ENCODE peak calls at places on chromosomes 13 and 19, in eight cellular contexts. T is SK-N-SH; S is H1; I is transverse colon; Q is cardiac muscle cell; O is epithelial cell of proximal tubule; V is CD8-positive, alpha-beta T cell; M is OCI-LY7. A is an unnamed sample.

GRCh38 chr19:51127755-51128154 is 3.0 kb downstream of the SIGLEC9 start:
- DNase-seq in Q (no peak), V (peak), S (no peak), O (no peak), T (no peak), I (peak), M (no peak), A (no peak)

GRCh38 chr13:114024603-114025431 is 50.9 kb upstream of the C13orf46 start:
- DNase-seq in M (peak), S (no peak), T (no peak), I (peak), Q (no peak), O (no peak), V (no peak), A (no peak)

GRCh38 chr19:13463296-13463695 is 43.0 kb downstream of the CACNA1A start:
- DNase-seq in V (peak), M (peak), T (no peak), O (no peak), S (no peak), Q (peak), I (no peak), A (no peak)

GRCh38 chr13:39685652-39686051 is 30.2 kb downstream of the COG6 start:
- DNase-seq in O (no peak), Q (no peak), T (no peak), I (no peak), M (no peak), V (no peak), S (no peak), A (no peak)

GRCh38 chr13:110885966-110886365 is 28.9 kb downstream of the ANKRD10 start:
- DNase-seq in Q (no peak), T (no peak), O (no peak), S (no peak), V (no peak), M (no peak), I (no peak), A (no peak)

GRCh38 chr13:77313923-77314322 is 13.0 kb downstream of the MYCBP2 start:
- DNase-seq in S (no peak), Q (no peak), I (no peak), M (no peak), V (no peak), T (no peak), O (no peak), A (no peak)

GRCh38 chr19:52659013-52659412 is 20.9 kb upstream of the ZNF83 start:
- DNase-seq in S (no peak), V (no peak), M (no peak), O (no peak), Q (no peak), I (no peak), T (no peak), A (no peak)

GRCh38 chr19:46303702-46304397 is 7.0 kb downstream of the HIF3A start:
- DNase-seq in M (no peak), T (peak), V (no peak), O (no peak), S (peak), I (peak), Q (peak), A (no peak)

GRCh38 chr13:58202099-58202498 is 570.6 kb downstream of the PCDH17 start:
- DNase-seq in Q (no peak), I (no peak), M (no peak), S (no peak), V (no peak), O (no peak), T (no peak), A (no peak)

GRCh38 chr13:97005631-97006262 is 11.5 kb upstream of the OXGR1 start:
- DNase-seq in S (no peak), I (no peak), T (no peak), Q (no peak), M (no peak), V (no peak), O (no peak), A (no peak)

GRCh38 chr13:20654156-20654555 is 49.3 kb upstream of the IL17D start:
- DNase-seq in V (no peak), O (no peak), S (no peak), T (no peak), I (no peak), M (no peak), Q (no peak), A (peak)

GRCh38 chr13:111156421-111156820 is 41.3 kb downstream of the ARHGEF7 start:
- DNase-seq in S (no peak), O (no peak), V (no peak), T (no peak), I (no peak), M (no peak), Q (no peak), A (no peak)

GRCh38 chr13:65387743-65388347 is 1842.3 kb downstream of the PCDH9 start:
- DNase-seq in I (no peak), O (no peak), Q (no peak), V (no peak), M (no peak), T (no peak), S (no peak), A (no peak)

GRCh38 chr19:50478901-50479715 is 2.5 kb upstream of the GARIN5A start:
- DNase-seq in O (no peak), V (no peak), M (peak), Q (peak), I (no peak), S (no peak), T (no peak), A (no peak)

GRCh38 chr13:28548468-28548867 is 53.5 kb upstream of the FLT1 start:
- DNase-seq in O (no peak), I (no peak), T (no peak), S (no peak), M (no peak), V (no peak), Q (no peak), A (no peak)

GRCh38 chr13:82758056-82758455 is 1124.2 kb downstream of the SLITRK1 start:
- DNase-seq in O (no peak), I (no peak), M (no peak), S (peak), V (no peak), Q (peak), T (peak), A (no peak)
- TF ChIP-seq CTCF in O (peak), I (no peak), M (peak), S (peak), V (no peak), Q (peak), T (peak), A (peak)

GRCh38 chr13:67230774-67231480 is 791 bp upstream of the PCDH9 start:
- DNase-seq in O (no peak), I (peak), S (peak), T (peak), Q (peak), M (peak), V (no peak), A (peak)
- H3K4me3 ChIP-seq in O (peak), I (peak), S (peak), T (peak), Q (peak), M (peak), V (peak), A (peak)

GRCh38 chr13:50512602-50513527 is 330.6 kb downstream of the DLEU7 start:
- DNase-seq in O (no peak), Q (peak), I (peak), M (peak), V (peak), T (no peak), S (no peak), A (no peak)
- TF ChIP-seq CTCF in O (peak), Q (no peak), I (no peak), M (peak), V (no peak), T (no peak), S (no peak), A (no peak)

GRCh38 chr19:6475321-6476108 is 6.1 kb downstream of the DENND1C start:
- DNase-seq in T (peak), I (no peak), V (no peak), M (no peak), O (no peak), Q (peak), S (no peak), A (no peak)
- H3K4me3 ChIP-seq in T (no peak), I (no peak), V (no peak), M (no peak), O (peak), Q (peak), S (peak), A (no peak)

GRCh38 chr13:37049810-37050209 is 9.7 kb downstream of the SUPT20H start:
- DNase-seq in I (no peak), S (no peak), M (no peak), T (no peak), O (no peak), V (no peak), Q (no peak), A (no peak)
- TF ChIP-seq CTCF in I (no peak), S (peak), M (peak), T (peak), O (peak), V (no peak), Q (peak), A (no peak)

DNA sequence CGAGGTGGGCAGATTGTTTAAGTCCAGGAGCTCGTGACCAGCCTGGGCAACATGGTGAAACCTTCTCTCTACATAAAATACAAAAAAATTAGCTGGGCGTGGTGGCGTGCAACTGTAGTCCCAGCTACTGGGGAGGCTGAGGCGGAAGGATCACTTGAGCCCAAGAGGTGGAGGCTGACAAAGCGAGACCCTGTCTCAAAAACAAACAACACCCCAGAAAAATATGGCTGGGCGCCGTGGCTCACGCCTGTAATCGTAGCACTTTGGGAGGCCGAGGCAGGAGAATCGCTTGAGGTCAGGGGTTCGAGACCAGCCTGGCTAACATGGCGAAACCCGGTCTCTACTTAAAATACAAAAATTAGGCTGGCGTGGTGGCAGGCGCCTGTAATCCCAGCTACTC is 3.4 kb upstream of the HNRNPL start:
- DNase-seq in T (no peak), Q (no peak), I (no peak), V (no peak), M (no peak), S (no peak), O (no peak), A (no peak)
- H3K4me3 ChIP-seq in T (peak), Q (peak), I (no peak), V (no peak), M (peak), S (peak), O (peak), A (peak)

DNA sequence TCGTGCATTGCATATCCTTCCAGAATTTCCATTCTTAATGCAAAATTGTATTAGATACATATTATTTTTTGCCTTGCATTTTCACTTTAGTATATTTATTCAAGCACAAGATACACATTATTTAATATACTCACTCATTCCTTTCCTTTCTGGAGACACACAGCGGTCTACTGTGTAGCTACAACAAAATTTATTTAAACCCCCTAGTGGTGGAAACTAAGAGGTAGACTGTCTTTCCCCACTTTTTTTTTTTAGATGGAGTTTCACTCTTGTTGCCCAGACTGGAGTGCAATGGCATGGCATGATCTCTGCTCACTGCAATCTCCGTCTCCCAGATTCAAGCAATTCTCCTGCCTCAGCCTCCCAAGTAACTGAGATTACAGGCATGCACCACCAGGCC is 2040.3 kb upstream of the PCDH20 start:
- DNase-seq in S (no peak), V (no peak), Q (no peak), O (no peak), T (peak), M (no peak), I (no peak), A (no peak)
- TF ChIP-seq CTCF in S (no peak), V (no peak), Q (no peak), O (peak), T (peak), M (peak), I (no peak), A (no peak)

DNA sequence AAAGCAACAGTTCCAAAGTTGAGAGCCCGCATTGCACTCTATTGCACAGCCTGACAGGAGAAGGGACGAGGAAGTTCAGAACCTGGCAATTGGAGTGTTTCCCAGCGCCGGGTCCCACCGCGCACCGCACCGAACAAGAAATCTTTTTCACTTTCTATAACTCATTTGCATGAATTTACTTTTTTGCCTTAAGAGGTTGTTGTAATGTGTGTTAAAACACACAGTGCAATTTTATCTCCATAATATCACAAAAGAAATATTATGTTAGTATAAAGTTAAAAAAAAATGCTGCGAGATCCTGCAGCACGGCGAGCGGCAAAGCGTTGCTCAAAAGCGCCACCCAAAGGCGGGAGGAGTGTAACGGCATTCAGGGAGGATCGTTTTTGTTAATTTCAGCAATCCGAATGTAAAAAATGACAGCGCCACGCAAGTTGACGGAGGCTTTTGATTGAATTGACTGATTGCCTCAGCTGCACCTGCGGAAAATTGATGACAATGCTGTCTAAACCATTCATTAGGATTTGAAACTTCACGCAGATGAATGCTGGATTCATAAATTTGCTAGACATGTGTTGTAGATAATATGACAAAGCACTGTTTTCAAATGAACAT is 303.6 kb upstream of the ZNF507 start:
- DNase-seq in O (no peak), S (no peak), T (peak), M (peak), V (no peak), I (peak), Q (peak), A (no peak)
- H3K4me3 ChIP-seq in O (peak), S (peak), T (peak), M (no peak), V (no peak), I (peak), Q (peak), A (peak)

GRCh38 chr13:25762795-25763377 is 288.9 kb downstream of the SHISA2 start:
- DNase-seq in O (no peak), M (no peak), S (no peak), T (no peak), Q (no peak), I (no peak), V (no peak), A (no peak)
- TF ChIP-seq CTCF in O (no peak), M (no peak), S (no peak), T (no peak), Q (no peak), I (no peak), V (no peak), A (no peak)

GRCh38 chr13:106637519-106637918 is 69.6 kb upstream of the ARGLU1 start:
- DNase-seq in Q (no peak), M (no peak), T (no peak), S (no peak), I (no peak), V (no peak), O (no peak), A (no peak)

GRCh38 chr13:106635616-106636015 is 67.7 kb upstream of the ARGLU1 start:
- DNase-seq in O (no peak), S (no peak), T (no peak), I (no peak), M (no peak), Q (no peak), V (no peak), A (no peak)

GRCh38 chr13:106640515-106640914 is 72.6 kb upstream of the ARGLU1 start:
- DNase-seq in M (no peak), V (no peak), S (no peak), Q (no peak), T (no peak), I (no peak), O (no peak), A (no peak)

GRCh38 chr13:106633321-106633720 is 65.4 kb upstream of the ARGLU1 start:
- DNase-seq in M (no peak), O (no peak), S (no peak), Q (no peak), V (no peak), T (no peak), I (no peak), A (no peak)

GRCh38 chr13:106636492-106636891 is 68.6 kb upstream of the ARGLU1 start:
- DNase-seq in I (no peak), O (no peak), M (no peak), Q (no peak), V (no peak), S (no peak), T (no peak), A (no peak)
- H3K4me3 ChIP-seq in I (no peak), O (no peak), M (no peak), Q (no peak), V (no peak), S (no peak), T (no peak), A (no peak)

A was measured in AG04449.